ENCODE peak calls at places on chromosomes 7 and 10, in four cellular contexts. M, B, V and W are unnamed samples. For H3K9me3, the result is how much of the 10 kb centered on the place peaks cover.

GRCh38 chr10:99280472-99280871 is 44.8 kb upstream of the HPSE2 start:
- DNase-seq in M (no peak), B (no peak), V (no peak), W (no peak)

GRCh38 chr10:101066890-101067355 is 5.1 kb downstream of the KAZALD1 start:
- DNase-seq in B (no peak), V (peak), M (no peak), W (no peak)

GRCh38 chr7:28174901-28175661 is 5.5 kb downstream of the JAZF1 start:
- DNase-seq in B (no peak), M (no peak), V (no peak), W (no peak)

GRCh38 chr7:149147730-149148653 is 739 bp downstream of the ZNF398 start:
- DNase-seq in V (peak), B (peak), M (peak), W (peak)

GRCh38 chr10:3418041-3418760 is 245.6 kb upstream of the PITRM1 start:
- DNase-seq in M (no peak), V (no peak), B (no peak), W (no peak)

GRCh38 chr7:88226886-88227516 is 7.2 kb upstream of the SRI start:
- DNase-seq in V (peak), M (no peak), B (no peak), W (no peak)

GRCh38 chr10:95792874-95793285 is 36.9 kb downstream of the ENTPD1 start:
- DNase-seq in M (peak), B (no peak), V (no peak), W (no peak)

GRCh38 chr10:13784067-13784466 is 197.3 kb downstream of the PRPF18 start:
- DNase-seq in B (peak), M (no peak), V (no peak), W (no peak)

GRCh38 chr7:24757799-24758275 is 573 bp upstream of the GSDME start:
- DNase-seq in M (no peak), B (no peak), V (no peak), W (no peak)

GRCh38 chr7:75690121-75690523 is 48.6 kb downstream of the HIP1 start:
- DNase-seq in B (no peak), V (no peak), M (no peak), W (no peak)

GRCh38 chr7:2523461-2523905 is 3.9 kb downstream of the LFNG start:
- DNase-seq in B (no peak), M (no peak), V (peak), W (no peak)

GRCh38 chr7:2522780-2523433 is 3.3 kb downstream of the LFNG start:
- DNase-seq in V (peak), B (no peak), M (no peak), W (no peak)

GRCh38 chr7:2520808-2521146 is 1.2 kb downstream of the LFNG start:
- DNase-seq in B (no peak), M (no peak), V (peak), W (no peak)

GRCh38 chr7:2521341-2521745 is 1.8 kb downstream of the LFNG start:
- DNase-seq in M (no peak), B (no peak), V (no peak), W (no peak)

GRCh38 chr7:2521952-2522591 is 2.5 kb downstream of the LFNG start:
- DNase-seq in M (peak), V (peak), B (peak), W (no peak)
- H3K4me3 ChIP-seq in M (peak), V (peak), B (peak), W (peak)

DNA sequence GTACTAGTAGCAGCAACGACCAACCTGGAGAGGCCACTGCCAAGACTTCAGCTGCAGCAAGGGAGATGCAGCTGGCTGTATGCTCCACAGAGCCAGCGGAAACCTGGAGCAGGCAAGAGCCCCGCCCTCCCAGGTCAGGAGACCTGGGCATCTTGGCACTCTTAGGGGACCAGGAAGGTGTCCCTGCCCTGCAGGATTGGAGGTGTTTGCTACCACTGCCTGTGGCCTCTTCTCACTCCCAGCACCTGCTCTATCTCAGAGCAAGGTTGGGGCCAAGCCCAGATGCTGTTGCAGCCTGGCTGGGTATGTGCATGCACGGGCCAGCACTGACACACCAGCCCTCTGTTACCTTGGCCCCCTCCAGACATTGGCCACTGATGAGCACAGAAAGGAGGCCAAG is 1512.8 kb downstream of the REEP3 start:
- DNase-seq in B (no peak), M (no peak), V (no peak), W (no peak)
- H3K27ac ChIP-seq in B (no peak), M (no peak), V (peak), W (no peak)

DNA sequence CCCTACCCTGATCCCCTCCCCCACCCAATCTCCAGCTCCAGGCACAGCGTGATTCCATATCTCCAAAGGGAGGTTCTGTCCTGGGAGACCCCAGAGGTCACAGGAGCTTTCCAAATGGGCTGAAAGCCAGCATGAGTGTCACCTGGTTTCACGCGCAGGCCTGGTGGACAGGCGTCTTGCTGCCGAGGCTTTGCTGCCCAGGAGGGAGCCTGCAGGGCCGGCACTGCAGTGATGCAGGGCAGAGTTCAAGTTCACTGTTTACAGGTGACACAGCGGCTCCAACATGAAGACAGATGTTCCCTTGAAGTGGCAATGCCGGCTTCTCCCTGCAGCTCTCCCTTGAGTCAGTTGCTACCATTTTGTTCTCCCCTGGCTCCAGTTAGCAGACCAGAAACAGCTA is 104.3 kb downstream of the TCERG1L start:
- DNase-seq in V (no peak), M (no peak), B (no peak), W (no peak)
- H3K9me3 ChIP-seq in V (under half), M (under half), B (under half), W (under half)

DNA sequence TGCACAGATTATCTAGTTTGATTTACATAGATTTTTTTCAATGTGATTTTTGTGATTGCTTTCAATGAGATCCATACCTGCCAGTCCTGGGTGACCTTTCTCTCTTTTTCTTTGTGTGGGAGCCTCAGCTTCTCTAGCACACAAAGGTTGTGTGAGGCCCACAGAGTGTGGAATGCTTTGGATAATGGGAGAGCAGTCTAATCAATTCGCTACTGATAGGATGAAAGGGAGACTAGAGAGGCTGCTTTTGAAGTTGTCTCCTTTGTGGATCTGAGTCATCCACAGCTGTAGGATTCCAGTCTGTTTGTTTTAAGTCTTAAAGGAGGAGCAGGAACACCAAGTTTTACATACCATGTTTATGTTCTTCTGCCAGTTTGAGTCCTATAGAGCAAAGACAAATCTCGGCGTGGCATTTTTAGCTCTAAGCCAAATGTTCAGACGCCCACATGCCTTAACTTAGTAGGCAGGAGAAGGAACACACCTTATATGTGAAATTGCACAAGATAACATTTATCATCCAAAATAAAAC is 330.0 kb downstream of the ARL4A start:
- DNase-seq in M (no peak), V (no peak), B (no peak), W (no peak)
- H3K4me3 ChIP-seq in M (no peak), V (no peak), B (no peak), W (no peak)

DNA sequence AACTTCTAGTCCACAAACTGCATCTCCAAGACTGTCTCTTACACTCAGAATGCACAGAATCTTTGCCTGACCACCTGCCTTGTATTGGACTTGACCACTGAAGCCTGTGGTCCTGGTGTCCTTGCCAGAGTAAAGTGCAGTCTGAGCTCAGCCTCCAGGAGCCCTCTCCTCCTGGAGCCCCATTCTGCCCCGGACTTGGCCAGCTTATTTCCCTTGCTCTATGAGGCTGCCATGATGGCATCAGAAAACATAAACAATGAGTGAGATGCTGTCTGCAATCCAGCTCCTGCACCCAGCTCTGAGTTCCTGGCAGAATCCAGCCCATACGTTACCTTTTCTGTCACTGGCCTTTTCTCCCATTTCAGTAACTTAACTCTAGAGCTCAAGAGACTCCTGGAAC is 494.6 kb downstream of the PLXNA4 start:
- DNase-seq in B (no peak), V (no peak), M (no peak), W (no peak)
- H3K27ac ChIP-seq in B (no peak), V (no peak), M (no peak), W (no peak)

DNA sequence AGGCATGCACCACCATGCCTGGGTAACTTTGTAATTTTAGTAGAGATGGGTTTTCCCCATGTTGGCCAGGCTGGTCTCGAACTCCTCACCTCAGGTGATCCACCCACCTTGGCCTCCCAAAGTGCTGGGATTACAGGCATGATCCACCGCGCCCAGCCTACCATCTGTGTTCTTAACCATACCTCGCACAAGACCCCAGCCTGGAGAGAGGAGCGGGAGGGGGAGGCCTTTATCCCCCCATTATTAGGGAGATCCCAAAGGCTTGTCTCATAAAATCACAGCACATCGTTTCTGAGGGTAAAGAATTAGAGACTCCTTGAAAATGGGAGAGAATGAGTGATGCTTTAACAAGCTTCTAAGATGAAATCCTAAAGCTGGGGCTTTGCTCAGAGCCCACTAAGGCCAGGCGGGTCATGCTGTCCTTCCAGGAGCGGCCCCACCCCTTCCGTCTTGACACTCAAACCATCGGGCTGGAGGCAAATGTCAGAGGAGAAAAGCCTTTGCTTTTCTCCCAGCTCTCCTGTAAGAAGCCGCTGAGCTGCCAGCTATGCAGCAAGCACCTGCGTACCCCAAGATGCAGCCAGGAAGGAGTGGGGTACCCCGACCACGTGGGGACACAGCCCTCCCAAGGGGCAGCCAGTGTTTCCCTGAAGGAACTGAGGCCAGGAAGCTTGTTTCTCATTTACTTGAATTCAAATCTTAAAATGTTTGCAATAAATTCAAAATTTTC is 339.7 kb downstream of the PTPRN2 start:
- DNase-seq in M (no peak), V (no peak), B (no peak), W (no peak)
- H3K9me3 ChIP-seq in M (under half), V (under half), B (under half), W (under half)

DNA sequence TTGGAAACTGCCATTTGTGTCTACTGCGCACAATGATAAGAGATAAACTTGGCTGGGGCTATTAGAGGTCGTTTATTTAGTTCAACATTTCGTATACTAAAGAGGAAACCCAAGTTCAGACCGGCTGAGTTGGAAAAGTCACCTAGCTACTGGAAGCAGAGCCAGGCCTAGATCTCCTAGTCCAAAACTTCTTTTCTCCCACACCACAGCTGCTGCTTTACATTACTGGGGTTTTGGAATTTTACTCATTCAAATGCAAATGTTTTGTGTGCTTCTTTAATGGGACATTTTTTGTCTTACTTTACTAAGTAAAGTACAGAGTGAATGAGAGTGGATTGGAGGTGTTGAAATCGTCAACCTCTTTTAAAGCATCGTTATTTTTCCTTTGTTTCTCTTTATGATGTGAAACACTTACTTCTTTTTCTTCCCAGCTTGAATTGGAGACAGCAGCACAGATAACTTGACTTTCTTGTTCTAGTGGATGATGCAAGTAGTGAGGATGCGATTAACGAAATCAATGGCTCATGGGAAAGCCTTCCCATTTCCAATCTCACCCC is 22.4 kb upstream of the SEC61G start:
- DNase-seq in B (no peak), V (no peak), M (no peak), W (no peak)
- H3K4me3 ChIP-seq in B (no peak), V (no peak), M (no peak), W (no peak)